ENCODE peak calls at places on chromosomes 6 and 20, in four cellular contexts. D is coronary artery, B is hippocampal formation, O is NAMALWA. C is an unnamed sample.

GRCh38 chr20:35436175-35436568 is 1.9 kb downstream of the GDF5 start:
- DNase-seq in B (no peak), O (no peak), D (no peak), C (no peak)

GRCh38 chr20:43721429-43722152 is 5.2 kb downstream of the GTSF1L start:
- DNase-seq in O (peak; percentile 57), D (no peak), B (no peak), C (no peak)

GRCh38 chr6:157264701-157265100 is 58.6 kb downstream of the TMEM242 start:
- DNase-seq in D (no peak), O (no peak), B (no peak), C (no peak)

GRCh38 chr6:38207371-38207770 is 387.8 kb downstream of the ZFAND3 start:
- DNase-seq in D (no peak), B (no peak), O (no peak), C (peak; percentile 32)

GRCh38 chr6:84687487-84687886 is 76.9 kb downstream of the TBX18 start:
- DNase-seq in O (no peak), D (no peak), B (no peak), C (no peak)

GRCh38 chr6:56450882-56451739 is 191.6 kb downstream of the DST start:
- DNase-seq in O (no peak), B (no peak), D (no peak), C (no peak)

GRCh38 chr6:71206086-71206485 is 82.5 kb upstream of the OGFRL1 start:
- DNase-seq in B (no peak), D (no peak), O (no peak), C (no peak)

GRCh38 chr6:131182991-131183425 is 47.7 kb downstream of the AKAP7 start:
- DNase-seq in D (no peak), O (peak; percentile 75), B (no peak), C (no peak)

GRCh38 chr20:34045294-34045693 is 51.6 kb downstream of the RALY start:
- DNase-seq in O (no peak), D (no peak), B (no peak), C (no peak)

GRCh38 chr6:33028220-33028849 is 18.9 kb upstream of the HLA-DOA start:
- DNase-seq in B (no peak), O (peak; percentile 20), D (no peak), C (no peak)

GRCh38 chr6:149934249-149935156 is 7.3 kb upstream of the ULBP2 start:
- DNase-seq in B (no peak), O (peak; percentile 89), D (peak; percentile 69), C (no peak)

GRCh38 chr20:21559305-21559704 is 45.4 kb upstream of the NKX2-2 start:
- DNase-seq in O (no peak), B (no peak), D (no peak), C (no peak)

GRCh38 chr20:58721951-58722371 is 29.4 kb downstream of the NPEPL1 start:
- DNase-seq in O (no peak), B (no peak), D (peak; percentile 70), C (peak; percentile 67)

GRCh38 chr20:52313335-52313963 is 121.9 kb upstream of the ZFP64 start:
- DNase-seq in B (peak; percentile 5), O (no peak), D (no peak), C (no peak)

GRCh38 chr6:6824381-6824780 is 235.9 kb downstream of the LY86 start:
- DNase-seq in O (no peak), B (no peak), D (no peak), C (no peak)

GRCh38 chr20:62995898-62996595 is 10.7 kb downstream of the BHLHE23 start:
- DNase-seq in B (no peak), D (no peak), O (no peak), C (no peak)

GRCh38 chr6:136761227-136761922 is 30.9 kb downstream of the MAP3K5 start:
- DNase-seq in D (no peak), B (no peak), O (peak; percentile 73), C (no peak)

GRCh38 chr6:75422024-75422639 is 71.5 kb downstream of the FILIP1 start:
- DNase-seq in O (no peak), D (no peak), B (no peak), C (no peak)

GRCh38 chr20:32477594-32478512 is 107.3 kb downstream of the NOL4L start:
- DNase-seq in D (no peak), O (no peak), B (no peak), C (no peak)

GRCh38 chr20:1820137-1821074 is 74.8 kb upstream of the SIRPA start:
- DNase-seq in B (no peak), O (no peak), D (peak; percentile 71), C (no peak)

GRCh38 chr6:168130168-168130651 is 51.2 kb upstream of the FRMD1 start:
- DNase-seq in O (no peak), D (no peak), B (no peak), C (peak; percentile 52)

GRCh38 chr6:156402227-156402626 is 375.0 kb upstream of the ARID1B start:
- DNase-seq in O (no peak), B (no peak), D (no peak), C (no peak)

GRCh38 chr6:1763411-1763810 is 153.7 kb downstream of the FOXC1 start:
- DNase-seq in B (no peak), O (no peak), D (no peak), C (no peak)

GRCh38 chr20:51900443-51900842 is 98.1 kb upstream of the SALL4 start:
- DNase-seq in O (no peak), B (no peak), D (no peak), C (no peak)

GRCh38 chr6:47308674-47309325 is 905 bp downstream of the TNFRSF21 start:
- DNase-seq in B (no peak), D (no peak), O (peak; percentile 42), C (no peak)

GRCh38 chr6:116101790-116102189 is 1.1 kb downstream of the NT5DC1 start:
- DNase-seq in D (no peak), O (peak; percentile 47), B (no peak), C (no peak)

GRCh38 chr20:51525241-51526104 is 17.0 kb downstream of the NFATC2 start:
- DNase-seq in D (no peak), B (no peak), O (peak; percentile 57), C (no peak)

GRCh38 chr20:37294262-37294981 is 5.0 kb downstream of the MANBAL start:
- DNase-seq in D (no peak), B (no peak), O (no peak), C (no peak)

GRCh38 chr6:42404494-42404893 is 47.2 kb downstream of the TRERF1 start:
- DNase-seq in D (no peak), B (no peak), O (no peak), C (no peak)

GRCh38 chr6:160462551-160463109 is 114.5 kb downstream of the SLC22A3 start:
- DNase-seq in B (no peak), D (no peak), O (no peak), C (peak; percentile 65)

C was measured in vagina.